ENCODE peak calls at places on chromosomes 5 and 9, in four cellular contexts. E, Y, K and J are unnamed samples.

GRCh38 chr9:97556721-97557605 is 55.5 kb downstream of the TMOD1 start:
- DNase-seq in E (no peak), Y (no peak), K (peak; percentile 42), J (no peak)

GRCh38 chr9:116160676-116161571 is 7.3 kb downstream of the PAPPA start:
- DNase-seq in E (no peak), Y (no peak), K (no peak), J (no peak)

GRCh38 chr9:130265431-130266235 is at the start of gene HMCN2:
- DNase-seq in E (no peak), Y (peak; percentile 77), K (no peak), J (no peak)

GRCh38 chr5:105238561-105238960 is 1676.0 kb upstream of the NUDT12 start:
- DNase-seq in E (no peak), Y (no peak), K (no peak), J (no peak)

GRCh38 chr5:137218896-137219295 is 280.2 kb downstream of the SPOCK1 start:
- DNase-seq in E (no peak), Y (no peak), K (no peak), J (no peak)

GRCh38 chr9:128115187-128116103 is 12.1 kb downstream of the PTGES2 start:
- DNase-seq in E (no peak), Y (no peak), K (no peak), J (no peak)

GRCh38 chr9:133822439-133823065 is 84.4 kb upstream of the SARDH start:
- DNase-seq in E (no peak), Y (no peak), K (no peak), J (no peak)

GRCh38 chr9:132996526-132996925 is 18.0 kb downstream of the GFI1B start:
- DNase-seq in E (no peak), Y (no peak), K (no peak), J (no peak)

GRCh38 chr5:131230406-131230805 is 33.4 kb upstream of the CDC42SE2 start:
- DNase-seq in E (no peak), Y (no peak), K (no peak), J (no peak)

GRCh38 chr9:27817747-27818146 is 244.5 kb upstream of the C9orf72 start:
- DNase-seq in E (no peak), Y (peak; percentile 34), K (no peak), J (no peak)

GRCh38 chr5:38011641-38012188 is 171.9 kb upstream of the GDNF start:
- DNase-seq in E (no peak), Y (peak; percentile 4), K (peak; percentile 98), J (no peak)

GRCh38 chr9:34777667-34778066 is 67.7 kb upstream of the CCL21 start:
- DNase-seq in E (no peak), Y (no peak), K (no peak), J (no peak)

GRCh38 chr9:21993893-21994525 is at the start of gene CDKN2A:
- DNase-seq in E (no peak), Y (no peak), K (peak; percentile 49), J (no peak)

GRCh38 chr9:132235894-132236661 is 74.2 kb downstream of the NTNG2 start:
- DNase-seq in E (no peak), Y (peak; percentile 73), K (peak; percentile 96), J (peak; percentile 65)

GRCh38 chr9:137294684-137295312 is 7.3 kb downstream of the NRARP start:
- DNase-seq in E (no peak), Y (peak; percentile 58), K (no peak), J (no peak)

GRCh38 chr9:107614765-107615164 is 125.2 kb upstream of the KLF4 start:
- DNase-seq in E (no peak), Y (no peak), K (no peak), J (no peak)

GRCh38 chr5:98432378-98432777 is 341.1 kb upstream of the RGMB start:
- DNase-seq in E (no peak), Y (no peak), K (no peak), J (no peak)

GRCh38 chr5:36156124-36156601 is 4.3 kb downstream of the SKP2 start:
- DNase-seq in E (no peak), Y (no peak), K (peak; percentile 98), J (no peak)

GRCh38 chr9:35907732-35908483 is 1.4 kb upstream of the SPAAR start:
- DNase-seq in E (no peak), Y (peak; percentile 7), K (peak; percentile 42), J (no peak)